ENCODE peak calls at places on chromosomes 3 and 15, in six cellular contexts. T, Q, W, G, E and O are unnamed samples.

GRCh38 chr3:85808750-85809149 is 850.0 kb downstream of the CADM2 start:
- DNase-seq in W (no peak), G (no peak), Q (no peak), E (no peak), T (no peak), O (no peak)

GRCh38 chr3:112374334-112374734 is 41.4 kb downstream of the CD200 start:
- DNase-seq in T (no peak), G (no peak), W (no peak), Q (no peak), E (no peak), O (no peak)

GRCh38 chr15:100209204-100209603 is 132.6 kb downstream of the ADAMTS17 start:
- DNase-seq in Q (no peak), G (no peak), T (no peak), E (no peak), W (no peak), O (no peak)

GRCh38 chr3:11640009-11640673 is 3.6 kb downstream of the VGLL4 start:
- DNase-seq in G (no peak), T (no peak), W (no peak), E (no peak), Q (peak), O (no peak)

GRCh38 chr15:31930967-31931366 is 99.3 kb upstream of the CHRNA7 start:
- DNase-seq in G (no peak), E (no peak), Q (no peak), W (no peak), T (no peak), O (no peak)

GRCh38 chr15:47410243-47410642 is 307.1 kb upstream of the SEMA6D start:
- DNase-seq in T (no peak), Q (no peak), G (no peak), W (no peak), E (no peak), O (no peak)

GRCh38 chr3:105526349-105527111 is 159.8 kb downstream of the ALCAM start:
- DNase-seq in T (no peak), E (no peak), G (no peak), Q (no peak), W (no peak), O (no peak)

GRCh38 chr15:26841514-26841913 is 25.3 kb upstream of the GABRA5 start:
- DNase-seq in W (no peak), G (no peak), Q (no peak), T (no peak), E (no peak), O (no peak)

GRCh38 chr3:152123457-152123856 is 145.3 kb upstream of the MBNL1 start:
- DNase-seq in T (no peak), E (no peak), G (no peak), W (no peak), Q (no peak), O (no peak)

GRCh38 chr3:131453536-131453935 is 49.2 kb downstream of the MRPL3 start:
- DNase-seq in E (no peak), W (no peak), G (no peak), T (no peak), Q (no peak), O (no peak)

GRCh38 chr15:97728791-97729190 is 231.7 kb upstream of the ARRDC4 start:
- DNase-seq in T (no peak), Q (no peak), E (no peak), W (no peak), G (no peak), O (no peak)

GRCh38 chr3:39502838-39503145 is 35.3 kb downstream of the MOBP start:
- DNase-seq in Q (no peak), W (no peak), E (no peak), G (no peak), T (no peak), O (no peak)

GRCh38 chr3:189513281-189514151 is 117.7 kb upstream of the TP63 start:
- DNase-seq in W (no peak), Q (no peak), G (no peak), E (no peak), T (no peak), O (no peak)

GRCh38 chr3:149284034-149284433 is 49.4 kb downstream of the TM4SF18 start:
- DNase-seq in G (no peak), E (no peak), Q (peak), W (no peak), T (no peak), O (no peak)

GRCh38 chr3:66038384-66038725 is 363 bp downstream of the MAGI1 start:
- DNase-seq in E (no peak), G (no peak), T (no peak), Q (no peak), W (no peak), O (no peak)

GRCh38 chr3:53941945-53942344 is 50.3 kb upstream of the SELENOK start:
- DNase-seq in G (no peak), Q (no peak), T (no peak), W (no peak), E (no peak), O (no peak)

GRCh38 chr3:73451276-73451973 is 173.3 kb downstream of the PDZRN3 start:
- DNase-seq in G (no peak), W (no peak), E (peak), T (no peak), Q (no peak), O (no peak)

GRCh38 chr3:10968390-10968789 is 24.2 kb upstream of the SLC6A1 start:
- DNase-seq in G (no peak), E (no peak), Q (no peak), W (no peak), T (no peak), O (no peak)

GRCh38 chr15:38130739-38131498 is 121.7 kb upstream of the SPRED1 start:
- DNase-seq in W (peak), E (peak), Q (peak), G (no peak), T (peak), O (no peak)

GRCh38 chr3:75985432-75985831 is 200.1 kb upstream of the ZNF717 start:
- DNase-seq in T (no peak), W (no peak), G (no peak), Q (no peak), E (no peak), O (no peak)

GRCh38 chr3:139797724-139798343 is 120.1 kb upstream of the NMNAT3 start:
- DNase-seq in Q (peak), E (no peak), G (no peak), W (no peak), T (no peak), O (no peak)

GRCh38 chr3:127865941-127866340 is 43.6 kb upstream of the MGLL start:
- DNase-seq in W (no peak), Q (no peak), T (no peak), E (no peak), G (peak), O (no peak)

GRCh38 chr3:170555329-170555728 is 30.5 kb downstream of the SLC7A14 start:
- DNase-seq in E (no peak), Q (no peak), W (no peak), T (no peak), G (no peak), O (no peak)

GRCh38 chr3:56783644-56784451 is 17.9 kb downstream of the ARHGEF3 start:
- DNase-seq in G (no peak), W (peak), Q (no peak), T (peak), E (peak), O (peak)

GRCh38 chr3:188697127-188697526 is 474.6 kb upstream of the TPRG1 start:
- DNase-seq in Q (no peak), T (no peak), E (no peak), W (no peak), G (no peak), O (no peak)

GRCh38 chr15:41804920-41805666 is 22.8 kb upstream of the JMJD7 start:
- DNase-seq in G (no peak), E (no peak), T (peak), Q (no peak), W (peak), O (no peak)
- TF ChIP-seq POLR2AphosphoS5 in G (no peak), E (no peak), T (no peak), Q (no peak), W (no peak), O (no peak)

GRCh38 chr3:147943265-147943945 is 534.2 kb downstream of the ZIC1 start:
- DNase-seq in W (no peak), T (no peak), Q (no peak), G (peak), E (no peak), O (no peak)

GRCh38 chr3:147940400-147940799 is 531.2 kb downstream of the ZIC1 start:
- DNase-seq in G (no peak), E (no peak), Q (no peak), W (no peak), T (no peak), O (no peak)

GRCh38 chr3:147940846-147941245 is 531.7 kb downstream of the ZIC1 start:
- DNase-seq in Q (no peak), G (no peak), E (no peak), W (no peak), T (no peak), O (no peak)

GRCh38 chr3:147939425-147940196 is 530.4 kb downstream of the ZIC1 start:
- DNase-seq in G (no peak), Q (no peak), W (no peak), T (no peak), E (no peak), O (no peak)

DNA sequence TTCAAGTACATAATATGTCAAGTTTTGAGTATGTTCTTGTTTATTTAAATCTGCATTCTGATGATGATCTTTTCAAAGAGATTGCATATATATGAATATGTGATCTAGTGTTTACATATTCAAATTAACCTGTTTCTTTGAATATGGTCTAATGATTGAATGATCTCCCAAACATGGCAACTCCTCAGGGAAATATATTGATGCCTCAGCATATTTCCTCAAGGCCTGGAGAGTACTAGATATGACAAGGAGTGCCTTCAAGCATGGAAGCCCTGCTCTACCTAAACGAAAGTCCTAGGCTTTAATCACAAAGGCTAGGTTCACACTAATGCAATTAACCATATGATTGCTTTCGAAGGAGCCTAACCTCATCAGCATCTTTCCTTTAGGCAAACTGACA is 532.8 kb downstream of the ZIC1 start:
- DNase-seq in W (no peak), T (no peak), Q (no peak), E (no peak), G (no peak), O (no peak)
- TF ChIP-seq POLR2AphosphoS5 in W (no peak), T (no peak), Q (no peak), E (no peak), G (no peak), O (no peak)

DNA sequence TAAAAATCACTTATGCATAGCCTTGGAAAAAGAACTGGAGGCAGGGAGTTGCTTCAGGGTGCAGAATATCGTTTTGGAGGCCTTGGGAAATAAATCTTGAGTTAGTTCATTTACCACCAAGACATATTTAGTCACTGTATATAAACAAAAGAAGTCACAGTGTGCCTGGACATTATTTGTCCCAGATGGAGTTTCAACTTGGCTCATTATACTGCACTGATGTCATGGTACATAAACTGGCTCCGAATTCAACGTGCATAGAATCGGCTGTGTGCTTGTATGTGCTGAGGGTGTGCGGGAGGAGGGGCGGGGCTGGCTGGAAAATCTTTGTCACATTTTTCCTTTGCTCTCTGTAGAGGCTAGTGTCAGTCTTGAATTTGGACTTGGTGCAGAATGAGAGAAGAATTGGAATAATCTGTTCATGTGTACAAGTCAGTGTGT is 86.6 kb downstream of the FNDC3B start:
- DNase-seq in T (peak), Q (no peak), E (peak), W (no peak), G (no peak), O (no peak)
- TF ChIP-seq POLR2AphosphoS5 in T (peak), Q (peak), E (peak), W (peak), G (no peak), O (no peak)

GRCh38 chr3:37938011-37938410 is 52.6 kb upstream of the VILL start:
- DNase-seq in T (no peak), E (no peak), W (no peak), G (no peak), Q (no peak), O (no peak)
- TF ChIP-seq POLR2AphosphoS5 in T (no peak), E (no peak), W (no peak), G (no peak), Q (no peak), O (no peak)

GRCh38 chr15:50353999-50354837 is 780 bp downstream of the GABPB1 start:
- DNase-seq in G (peak), Q (peak), W (peak), E (peak), T (peak), O (peak)
- TF ChIP-seq POLR2AphosphoS5 in G (no peak), Q (peak), W (peak), E (peak), T (peak), O (peak)